ENCODE peak calls at places on chromosome 1, in seven cellular contexts. One of them, this sample, is unnamed.

GRCh38 chr1:10514490-10515235 is 39.9 kb downstream of the PEX14 start:
- DNase-seq in activated CD8-positive, alpha-beta memory T cell treated with anti-CD3 and anti-CD28 coated beads for 1 hour: no peak
- DNase-seq in RWPE1: peak
- DNase-seq in dorsolateral prefrontal cortex: no peak
- DNase-seq in A549: peak
- DNase-seq in kidney tubule cell: peak
- DNase-seq in AG09309: no peak
- DNase-seq in this sample: peak

GRCh38 chr1:42913426-42914091 is 45.1 kb downstream of the SLC2A1 start:
- DNase-seq in activated CD8-positive, alpha-beta memory T cell treated with anti-CD3 and anti-CD28 coated beads for 1 hour: no peak
- DNase-seq in RWPE1: peak
- DNase-seq in dorsolateral prefrontal cortex: no peak
- DNase-seq in A549: peak
- DNase-seq in kidney tubule cell: peak
- DNase-seq in AG09309: peak
- DNase-seq in this sample: peak

GRCh38 chr1:16232316-16232710 is 4.7 kb downstream of the CPLANE2 start:
- DNase-seq in activated CD8-positive, alpha-beta memory T cell treated with anti-CD3 and anti-CD28 coated beads for 1 hour: no peak
- DNase-seq in RWPE1: no peak
- DNase-seq in dorsolateral prefrontal cortex: no peak
- DNase-seq in A549: no peak
- DNase-seq in kidney tubule cell: no peak
- DNase-seq in AG09309: no peak
- DNase-seq in this sample: no peak

GRCh38 chr1:84525738-84526137 is 19.4 kb upstream of the GNG5 start:
- DNase-seq in activated CD8-positive, alpha-beta memory T cell treated with anti-CD3 and anti-CD28 coated beads for 1 hour: no peak
- DNase-seq in RWPE1: no peak
- DNase-seq in dorsolateral prefrontal cortex: no peak
- DNase-seq in A549: no peak
- DNase-seq in kidney tubule cell: no peak
- DNase-seq in AG09309: no peak
- DNase-seq in this sample: no peak

GRCh38 chr1:22190731-22191130 is 47.8 kb upstream of the WNT4 start:
- DNase-seq in activated CD8-positive, alpha-beta memory T cell treated with anti-CD3 and anti-CD28 coated beads for 1 hour: no peak
- DNase-seq in RWPE1: no peak
- DNase-seq in dorsolateral prefrontal cortex: no peak
- DNase-seq in A549: no peak
- DNase-seq in kidney tubule cell: no peak
- DNase-seq in AG09309: no peak
- DNase-seq in this sample: no peak

GRCh38 chr1:239816090-239816812 is 275.4 kb upstream of the FMN2 start:
- DNase-seq in activated CD8-positive, alpha-beta memory T cell treated with anti-CD3 and anti-CD28 coated beads for 1 hour: no peak
- DNase-seq in RWPE1: peak
- DNase-seq in dorsolateral prefrontal cortex: peak
- DNase-seq in A549: peak
- DNase-seq in kidney tubule cell: peak
- DNase-seq in AG09309: peak
- DNase-seq in this sample: peak

GRCh38 chr1:112284796-112285195 is 111.2 kb upstream of the CTTNBP2NL start:
- DNase-seq in activated CD8-positive, alpha-beta memory T cell treated with anti-CD3 and anti-CD28 coated beads for 1 hour: no peak
- DNase-seq in RWPE1: no peak
- DNase-seq in dorsolateral prefrontal cortex: no peak
- DNase-seq in A549: no peak
- DNase-seq in kidney tubule cell: peak
- DNase-seq in AG09309: no peak
- DNase-seq in this sample: no peak

GRCh38 chr1:64183380-64183984 is 19.9 kb upstream of the UBE2U start:
- DNase-seq in activated CD8-positive, alpha-beta memory T cell treated with anti-CD3 and anti-CD28 coated beads for 1 hour: no peak
- DNase-seq in RWPE1: no peak
- DNase-seq in dorsolateral prefrontal cortex: no peak
- DNase-seq in A549: no peak
- DNase-seq in kidney tubule cell: peak
- DNase-seq in AG09309: no peak
- DNase-seq in this sample: no peak

GRCh38 chr1:71660417-71660816 is 579.6 kb upstream of the ZRANB2 start:
- DNase-seq in activated CD8-positive, alpha-beta memory T cell treated with anti-CD3 and anti-CD28 coated beads for 1 hour: no peak
- DNase-seq in RWPE1: no peak
- DNase-seq in dorsolateral prefrontal cortex: no peak
- DNase-seq in A549: no peak
- DNase-seq in kidney tubule cell: no peak
- DNase-seq in AG09309: peak
- DNase-seq in this sample: no peak

This sample was measured in RCC 7860.